ENCODE peak calls at places on chromosomes 4 and X, in four cellular contexts. G is tibial nerve; P is stimulated activated CD8-positive, alpha-beta memory T cell treated with anti-CD3 and anti-CD28 coated beads, Interleukin-7, amount 100 ng/mL, for 4 hours; R is T-helper 22 cell. E is an unnamed sample.

GRCh38 chrX:54447461-54447860 is 7.3 kb downstream of the TSR2 start:
- DNase-seq in R (no peak), P (no peak), G (no peak), E (no peak)

GRCh38 chr4:47913328-47913727 is 1.1 kb downstream of the NFXL1 start:
- DNase-seq in G (no peak), P (no peak), R (no peak), E (no peak)

GRCh38 chr4:173248690-173249089 is 80.1 kb downstream of the GALNT7 start:
- DNase-seq in R (no peak), G (no peak), P (no peak), E (no peak)

GRCh38 chr4:136392576-136392975 is 1139.7 kb downstream of the PCDH18 start:
- DNase-seq in G (no peak), P (no peak), R (no peak), E (no peak)

GRCh38 chrX:7432901-7433300 is 284.9 kb upstream of the PUDP start:
- DNase-seq in P (no peak), G (no peak), R (no peak), E (no peak)

GRCh38 chrX:134685662-134686061 is 27.4 kb upstream of the PLAC1 start:
- DNase-seq in G (no peak), R (no peak), P (no peak), E (peak; percentile 14)

GRCh38 chr4:155391932-155392331 is 15.2 kb upstream of the MAP9 start:
- DNase-seq in R (no peak), P (no peak), G (no peak), E (no peak)

GRCh38 chrX:49876750-49877149 is 2.5 kb upstream of the USP27X start:
- DNase-seq in R (no peak), G (no peak), P (no peak), E (no peak)

GRCh38 chr4:107736924-107737448 is 17.0 kb upstream of the PAPSS1 start:
- DNase-seq in P (no peak), R (peak; percentile 7), G (no peak), E (no peak)

GRCh38 chrX:118510076-118510475 is 14.5 kb downstream of the DOCK11 start:
- DNase-seq in P (no peak), R (no peak), G (no peak), E (no peak)

GRCh38 chrX:120517936-120518335 is 42.8 kb downstream of the CUL4B start:
- DNase-seq in P (no peak), G (no peak), R (no peak), E (no peak)

GRCh38 chr4:98677799-98678198 is 19.4 kb upstream of the TSPAN5 start:
- DNase-seq in R (no peak), G (no peak), P (no peak), E (no peak)

GRCh38 chr4:3315566-3315965 is 22.7 kb downstream of the RGS12 start:
- DNase-seq in P (no peak), R (no peak), G (no peak), E (no peak)

GRCh38 chr4:114729339-114729738 is 130.7 kb downstream of the UGT8 start:
- DNase-seq in G (no peak), P (no peak), R (no peak), E (no peak)

GRCh38 chr4:140152015-140152703 is 1.8 kb downstream of the MAML3 start:
- DNase-seq in G (peak; percentile 27), R (peak; percentile 60), P (peak; percentile 90), E (peak; percentile 43)

GRCh38 chrX:136201601-136202000 is 49.6 kb downstream of the MAP7D3 start:
- DNase-seq in G (no peak), P (no peak), R (no peak), E (no peak)

GRCh38 chr4:187235456-187236170 is 512.0 kb upstream of the FAT1 start:
- DNase-seq in P (no peak), R (no peak), G (no peak), E (no peak)

GRCh38 chr4:96912731-96913130 is 1072.8 kb downstream of the PDHA2 start:
- DNase-seq in G (no peak), R (no peak), P (no peak), E (no peak)

GRCh38 chr4:113339430-113339813 is 290.0 kb downstream of the ANK2 start:
- DNase-seq in P (no peak), R (no peak), G (no peak), E (no peak)

GRCh38 chrX:48826876-48827653 is 752 bp downstream of the ERAS start:
- DNase-seq in G (no peak), R (no peak), P (no peak), E (no peak)

GRCh38 chr4:42397635-42398447 is 553 bp downstream of the SHISA3 start:
- DNase-seq in G (no peak), R (no peak), P (no peak), E (no peak)

GRCh38 chr4:82811838-82812672 is 13.5 kb upstream of the SCD5 start:
- DNase-seq in P (no peak), R (no peak), G (no peak), E (no peak)

GRCh38 chr4:173534439-173534838 is 4.4 kb upstream of the HAND2 start:
- DNase-seq in G (no peak), R (no peak), P (no peak), E (no peak)

GRCh38 chr4:57080781-57081650 is 29.2 kb downstream of the IGFBP7 start:
- DNase-seq in G (no peak), P (no peak), R (no peak), E (no peak)

GRCh38 chrX:41180194-41180902 is 95.1 kb downstream of the USP9X start:
- DNase-seq in G (no peak), R (no peak), P (peak; percentile 19), E (no peak)

E was measured in gastrocnemius medialis.